ENCODE peak calls at places on chromosomes 12 and 14, in four cellular contexts. H is upper lobe of left lung, S is posterior cingulate gyrus, P is GM13977. I is an unnamed sample.

GRCh38 chr12:98422809-98423208 is 92.6 kb upstream of the TMPO start:
- DNase-seq in H (no peak), P (no peak), S (no peak), I (peak; percentile 53)

GRCh38 chr14:32808574-32809098 is 130.0 kb upstream of the NPAS3 start:
- DNase-seq in S (no peak), P (no peak), H (no peak), I (no peak)

GRCh38 chr12:44532940-44533339 is 343.2 kb downstream of the NELL2 start:
- DNase-seq in H (no peak), P (no peak), S (no peak), I (no peak)

GRCh38 chr12:125143491-125143890 is 78.3 kb downstream of the AACS start:
- DNase-seq in H (no peak), S (peak; percentile 56), P (no peak), I (no peak)

GRCh38 chr14:97077253-97077653 is 280.1 kb downstream of the VRK1 start:
- DNase-seq in P (peak; percentile 31), S (no peak), H (no peak), I (no peak)

GRCh38 chr12:52207895-52208294 is 16.1 kb upstream of the KRT80 start:
- DNase-seq in S (no peak), H (no peak), P (no peak), I (no peak)

GRCh38 chr14:88856786-88857366 is 32.4 kb downstream of the TTC8 start:
- DNase-seq in H (no peak), S (no peak), P (no peak), I (no peak)

GRCh38 chr12:101962486-101962885 is 85.1 kb downstream of the DRAM1 start:
- DNase-seq in H (no peak), S (no peak), P (no peak), I (no peak)

GRCh38 chr12:39464976-39465375 is 22.1 kb upstream of the KIF21A start:
- DNase-seq in H (no peak), P (no peak), S (no peak), I (no peak)

GRCh38 chr12:53499261-53500118 is at the start of gene MAP3K12:
- DNase-seq in S (peak; percentile 60), P (peak; percentile 62), H (peak; percentile 92), I (peak; percentile 88)

GRCh38 chr12:128286970-128287369 is 20.0 kb downstream of the TMEM132C start:
- DNase-seq in P (no peak), H (no peak), S (no peak), I (no peak)

GRCh38 chr14:49408187-49408963 is 177.8 kb downstream of the RPS29 start:
- DNase-seq in P (no peak), S (no peak), H (no peak), I (no peak)

GRCh38 chr12:109921982-109922381 is 21.9 kb downstream of the TCHP start:
- DNase-seq in S (no peak), H (no peak), P (no peak), I (no peak)

GRCh38 chr12:54220092-54220557 is 31.3 kb upstream of the SMUG1 start:
- DNase-seq in S (peak; percentile 52), H (no peak), P (peak; percentile 69), I (peak; percentile 84)

GRCh38 chr14:71487941-71488340 is 444.3 kb upstream of the RGS6 start:
- DNase-seq in P (no peak), S (no peak), H (no peak), I (no peak)

GRCh38 chr12:2669560-2669959 is 125.2 kb upstream of the FKBP4 start:
- DNase-seq in S (no peak), H (no peak), P (no peak), I (no peak)

GRCh38 chr12:76012656-76013055 is 18.9 kb downstream of the PHLDA1 start:
- DNase-seq in H (no peak), S (no peak), P (no peak), I (no peak)

GRCh38 chr12:54217774-54218221 is 29.0 kb upstream of the SMUG1 start:
- DNase-seq in S (peak; percentile 66), P (peak; percentile 57), H (peak; percentile 86), I (peak; percentile 91)

GRCh38 chr14:95509512-95509911 is 6.9 kb downstream of the SYNE3 start:
- DNase-seq in P (no peak), S (no peak), H (no peak), I (no peak)

GRCh38 chr14:81384900-81385299 is 15.2 kb downstream of the STON2 start:
- DNase-seq in P (no peak), S (no peak), H (no peak), I (no peak)

GRCh38 chr12:106974525-106974924 is 12.4 kb downstream of the MTERF2 start:
- DNase-seq in H (no peak), P (peak; percentile 38), S (no peak), I (no peak)

GRCh38 chr12:4825139-4825858 is 84.4 kb upstream of the KCNA1 start:
- DNase-seq in P (no peak), H (no peak), S (no peak), I (no peak)

GRCh38 chr12:13293086-13293485 is 96.6 kb downstream of the EMP1 start:
- DNase-seq in S (no peak), P (no peak), H (no peak), I (no peak)

GRCh38 chr14:87615822-87616679 is 376.9 kb downstream of the GALC start:
- DNase-seq in P (peak; percentile 50), H (no peak), S (no peak), I (peak; percentile 74)

GRCh38 chr14:93073833-93074769 is 41.6 kb downstream of the ITPK1 start:
- DNase-seq in S (no peak), H (no peak), P (no peak), I (no peak)

GRCh38 chr14:95102678-95103039 is 54.7 kb downstream of the DICER1 start:
- DNase-seq in S (no peak), H (no peak), P (no peak), I (no peak)

I was measured in H7.